ENCODE peak calls at places on chromosome 9, in eight cellular contexts. T is Right ventricle myocardium superior; S is heart right ventricle; L is substantia nigra; C is effector memory CD4-positive, alpha-beta T cell; X is heart left ventricle; U is NCI-H1694; N is left cardiac atrium. W is an unnamed sample.
A peak's percentile ranks its signal among the peaks of the same experiment; 100 is the strongest.

GRCh38 chr9:87670572-87671264 is 55.2 kb upstream of the CTSL start:
- DNase-seq in T (no peak), S (no peak), L (no peak), C (no peak), X (no peak), U (no peak), N (no peak), W (no peak)

GRCh38 chr9:101399641-101399965 is 952 bp downstream of the ZNF189 start:
- DNase-seq in T (no peak), S (no peak), L (no peak), C (no peak), X (no peak), U (no peak), N (no peak), W (no peak)

GRCh38 chr9:31259824-31260223 is 1124.6 kb upstream of the ACO1 start:
- DNase-seq in T (no peak), S (no peak), L (no peak), C (no peak), X (no peak), U (no peak), N (no peak), W (no peak)

GRCh38 chr9:85554349-85554748 is 187.4 kb downstream of the AGTPBP1 start:
- DNase-seq in T (no peak), S (no peak), L (no peak), C (no peak), X (no peak), U (no peak), N (no peak), W (no peak)

GRCh38 chr9:125744616-125745387 is 2.4 kb upstream of the PBX3 start:
- DNase-seq in T (no peak), S (no peak), L (no peak), C (no peak), X (no peak), U (no peak), N (no peak), W (no peak)

GRCh38 chr9:35750256-35750531 is 1.1 kb downstream of the RGP1 start:
- DNase-seq in T (no peak), S (no peak), L (no peak), C (no peak), X (no peak), U (no peak), N (peak; percentile 42), W (no peak)

GRCh38 chr9:136521541-136521940 is 24.3 kb downstream of the NOTCH1 start:
- DNase-seq in T (peak; percentile 77), S (no peak), L (no peak), C (no peak), X (no peak), U (no peak), N (peak; percentile 71), W (no peak)

GRCh38 chr9:81390802-81391456 is 298.4 kb downstream of the TLE1 start:
- DNase-seq in T (no peak), S (no peak), L (no peak), C (no peak), X (no peak), U (no peak), N (no peak), W (no peak)

GRCh38 chr9:91905958-91906585 is 44.0 kb downstream of the ROR2 start:
- DNase-seq in T (no peak), S (peak; percentile 8), L (no peak), C (peak; percentile 13), X (peak; percentile 27), U (no peak), N (peak; percentile 41), W (peak; percentile 49)

GRCh38 chr9:131721096-131721495 is 18.8 kb downstream of the RAPGEF1 start:
- DNase-seq in T (no peak), S (no peak), L (no peak), C (no peak), X (no peak), U (peak; percentile 72), N (no peak), W (no peak)

GRCh38 chr9:27125030-27125429 is 16.0 kb downstream of the TEK start:
- DNase-seq in T (peak; percentile 73), S (peak; percentile 61), L (peak; percentile 8), C (no peak), X (peak; percentile 58), U (peak; percentile 95), N (peak; percentile 63), W (no peak)

GRCh38 chr9:115378758-115379157 is 260.8 kb upstream of the TNC start:
- DNase-seq in T (no peak), S (no peak), L (no peak), C (no peak), X (no peak), U (no peak), N (no peak), W (no peak)

GRCh38 chr9:120710110-120710981 is 3.9 kb downstream of the MEGF9 start:
- DNase-seq in T (peak; percentile 17), S (no peak), L (no peak), C (no peak), X (no peak), U (no peak), N (no peak), W (peak; percentile 27)

GRCh38 chr9:138105123-138105415 is 227.5 kb downstream of the CACNA1B start:
- DNase-seq in T (no peak), S (no peak), L (no peak), C (no peak), X (no peak), U (no peak), N (no peak), W (no peak)

GRCh38 chr9:96514108-96514824 is 64.3 kb downstream of the HABP4 start:
- DNase-seq in T (no peak), S (no peak), L (no peak), C (no peak), X (no peak), U (no peak), N (no peak), W (no peak)

GRCh38 chr9:78062710-78063109 is 31.1 kb upstream of the GNAQ start:
- DNase-seq in T (no peak), S (no peak), L (no peak), C (no peak), X (no peak), U (no peak), N (no peak), W (no peak)

GRCh38 chr9:106874031-106874430 is 11.1 kb downstream of the ZNF462 start:
- DNase-seq in T (no peak), S (no peak), L (no peak), C (no peak), X (no peak), U (no peak), N (no peak), W (no peak)

GRCh38 chr9:88991066-88992030 is at the start of gene S1PR3:
- DNase-seq in T (peak; percentile 83), S (peak; percentile 71), L (peak; percentile 32), C (no peak), X (peak; percentile 80), U (no peak), N (peak; percentile 75), W (no peak)

GRCh38 chr9:83242066-83242465 is 179.1 kb upstream of the RASEF start:
- DNase-seq in T (no peak), S (no peak), L (no peak), C (no peak), X (no peak), U (no peak), N (no peak), W (no peak)

GRCh38 chr9:92236915-92237314 is 56.6 kb downstream of the IARS1 start:
- DNase-seq in T (no peak), S (no peak), L (no peak), C (no peak), X (no peak), U (no peak), N (no peak), W (no peak)

GRCh38 chr9:134130503-134131375 is 5.1 kb upstream of the WDR5 start:
- DNase-seq in T (peak; percentile 79), S (peak; percentile 55), L (no peak), C (no peak), X (peak; percentile 57), U (no peak), N (peak; percentile 62), W (no peak)

GRCh38 chr9:36980148-36980974 is 53.7 kb downstream of the PAX5 start:
- DNase-seq in T (no peak), S (no peak), L (no peak), C (no peak), X (no peak), U (peak; percentile 14), N (no peak), W (no peak)

GRCh38 chr9:10339152-10339551 is 273.6 kb downstream of the PTPRD start:
- DNase-seq in T (no peak), S (no peak), L (no peak), C (no peak), X (no peak), U (no peak), N (no peak), W (no peak)

GRCh38 chr9:121819511-121820231 is 168.2 kb downstream of the DAB2IP start:
- DNase-seq in T (no peak), S (no peak), L (no peak), C (no peak), X (no peak), U (peak; percentile 20), N (no peak), W (no peak)

GRCh38 chr9:37424686-37425297 is 2.3 kb downstream of the GRHPR start:
- DNase-seq in T (no peak), S (no peak), L (no peak), C (no peak), X (no peak), U (no peak), N (no peak), W (no peak)

GRCh38 chr9:69981686-69982450 is 61.8 kb upstream of the MAMDC2 start:
- DNase-seq in T (no peak), S (no peak), L (no peak), C (no peak), X (no peak), U (no peak), N (no peak), W (no peak)

GRCh38 chr9:72480931-72481330 is 40.5 kb upstream of the TMC1 start:
- DNase-seq in T (no peak), S (no peak), L (no peak), C (no peak), X (no peak), U (no peak), N (no peak), W (no peak)

GRCh38 chr9:93898502-93899426 is 56.4 kb downstream of the BARX1 start:
- DNase-seq in T (peak; percentile 8), S (no peak), L (no peak), C (no peak), X (no peak), U (no peak), N (peak; percentile 7), W (peak; percentile 11)

GRCh38 chr9:37187269-37187668 is 66.9 kb downstream of the ZCCHC7 start:
- DNase-seq in T (no peak), S (no peak), L (no peak), C (no peak), X (no peak), U (no peak), N (no peak), W (no peak)

GRCh38 chr9:68678430-68678829 is 26.6 kb upstream of the PIP5K1B start:
- DNase-seq in T (no peak), S (peak; percentile 5), L (no peak), C (no peak), X (no peak), U (peak; percentile 11), N (no peak), W (no peak)

GRCh38 chr9:89370593-89370992 is 52.3 kb downstream of the SECISBP2 start:
- DNase-seq in T (no peak), S (no peak), L (no peak), C (no peak), X (no peak), U (no peak), N (no peak), W (no peak)

GRCh38 chr9:125851971-125852370 is 104.8 kb downstream of the PBX3 start:
- DNase-seq in T (no peak), S (no peak), L (no peak), C (no peak), X (no peak), U (peak; percentile 87), N (no peak), W (no peak)

GRCh38 chr9:87685871-87686519 is 39.9 kb upstream of the CTSL start:
- DNase-seq in T (peak; percentile 58), S (no peak), L (no peak), C (no peak), X (no peak), U (no peak), N (peak; percentile 70), W (no peak)

GRCh38 chr9:132651259-132651658 is 18.5 kb downstream of the DDX31 start:
- DNase-seq in T (no peak), S (no peak), L (no peak), C (no peak), X (no peak), U (peak; percentile 23), N (no peak), W (no peak)

W was measured in natural killer cell.